ENCODE peak calls at places on chromosomes 3 and 15, in seven cellular contexts. V is heart left ventricle, W is esophagus muscularis mucosa, B is A549, Q is stomach, K is GM12892, I is H54. J is an unnamed sample.

GRCh38 chr3:127451321-127451720 is 139.2 kb downstream of the TPRA1 start:
- DNase-seq in V (no peak), W (no peak), B (no peak), Q (no peak), K (no peak), I (no peak), J (no peak)

GRCh38 chr3:153079386-153079785 is 82.6 kb upstream of the RAP2B start:
- DNase-seq in V (no peak), W (no peak), B (no peak), Q (no peak), K (no peak), I (no peak), J (no peak)

GRCh38 chr3:146067048-146067447 is 93.9 kb downstream of the PLOD2 start:
- DNase-seq in V (no peak), W (no peak), B (peak), Q (no peak), K (no peak), I (no peak), J (no peak)

GRCh38 chr3:149813367-149814281 is 609 bp downstream of the RNF13 start:
- DNase-seq in V (peak), W (no peak), B (peak), Q (no peak), K (no peak), I (no peak), J (peak)

GRCh38 chr3:150062492-150062891 is 91.8 kb upstream of the PFN2 start:
- DNase-seq in V (no peak), W (peak), B (no peak), Q (no peak), K (no peak), I (no peak), J (no peak)

GRCh38 chr15:31235298-31236183 is 91.1 kb upstream of the KLF13 start:
- DNase-seq in V (peak), W (no peak), B (peak), Q (peak), K (no peak), I (no peak), J (no peak)

GRCh38 chr3:15467227-15468181 is 40.1 kb downstream of the EAF1 start:
- DNase-seq in V (no peak), W (no peak), B (no peak), Q (no peak), K (no peak), I (no peak), J (no peak)

GRCh38 chr15:80798911-80799310 is 19.7 kb downstream of the CEMIP start:
- DNase-seq in V (no peak), W (no peak), B (no peak), Q (no peak), K (no peak), I (no peak), J (no peak)

GRCh38 chr15:62469874-62470688 is 305.0 kb upstream of the C2CD4B start:
- DNase-seq in V (peak), W (no peak), B (no peak), Q (no peak), K (no peak), I (peak), J (no peak)

GRCh38 chr3:41365973-41366372 is 166.7 kb downstream of the CTNNB1 start:
- DNase-seq in V (no peak), W (no peak), B (no peak), Q (no peak), K (no peak), I (no peak), J (no peak)

GRCh38 chr3:143840636-143841035 is 7.6 kb downstream of the SLC9A9 start:
- DNase-seq in V (no peak), W (no peak), B (no peak), Q (no peak), K (no peak), I (no peak), J (no peak)

GRCh38 chr3:181859518-181859917 is 147.8 kb downstream of the SOX2 start:
- DNase-seq in V (no peak), W (no peak), B (no peak), Q (no peak), K (no peak), I (no peak), J (no peak)

GRCh38 chr15:27101982-27102381 is 131.0 kb downstream of the GABRG3 start:
- DNase-seq in V (no peak), W (no peak), B (no peak), Q (no peak), K (no peak), I (no peak), J (no peak)

GRCh38 chr3:62372621-62373041 is 719 bp downstream of the FEZF2 start:
- DNase-seq in V (no peak), W (no peak), B (peak), Q (no peak), K (no peak), I (no peak), J (no peak)

GRCh38 chr3:105518201-105518600 is 151.5 kb downstream of the ALCAM start:
- DNase-seq in V (no peak), W (no peak), B (peak), Q (no peak), K (no peak), I (no peak), J (no peak)

GRCh38 chr15:55290361-55291057 is 896 bp upstream of the RAB27A start:
- DNase-seq in V (peak), W (peak), B (peak), Q (peak), K (peak), I (peak), J (peak)

GRCh38 chr15:74291101-74292071 is 55.3 kb downstream of the CCDC33 start:
- DNase-seq in V (peak), W (no peak), B (peak), Q (peak), K (peak), I (peak), J (peak)

GRCh38 chr3:16801698-16802097 is 83.1 kb upstream of the PLCL2 start:
- DNase-seq in V (no peak), W (no peak), B (no peak), Q (no peak), K (no peak), I (no peak), J (no peak)

GRCh38 chr3:119098620-119099222 is 47.2 kb upstream of the TEX55 start:
- DNase-seq in V (no peak), W (no peak), B (peak), Q (no peak), K (no peak), I (peak), J (no peak)

GRCh38 chr3:25508433-25508832 is 80.4 kb downstream of the RARB start:
- DNase-seq in V (no peak), W (no peak), B (no peak), Q (no peak), K (no peak), I (no peak), J (no peak)

GRCh38 chr3:128487538-128487812 is 5.5 kb downstream of the GATA2 start:
- DNase-seq in V (no peak), W (no peak), B (no peak), Q (no peak), K (no peak), I (no peak), J (no peak)

GRCh38 chr3:134374791-134375541 is 719 bp upstream of the AMOTL2 start:
- DNase-seq in V (peak), W (no peak), B (peak), Q (peak), K (no peak), I (peak), J (peak)

GRCh38 chr15:40878785-40879184 is 4.8 kb upstream of the RHOV start:
- DNase-seq in V (no peak), W (no peak), B (no peak), Q (no peak), K (no peak), I (peak), J (no peak)

GRCh38 chr15:78003539-78004008 is 73.9 kb downstream of the TBC1D2B start:
- DNase-seq in V (no peak), W (no peak), B (no peak), Q (peak), K (no peak), I (no peak), J (peak)
- TF ChIP-seq POLR2A in V (no peak), W (no peak), B (no peak), Q (no peak), K (no peak), I (no peak), J (no peak)

GRCh38 chr3:4741404-4742307 is 237.6 kb upstream of the BHLHE40 start:
- DNase-seq in V (peak), W (peak), B (peak), Q (peak), K (no peak), I (peak), J (peak)
- TF ChIP-seq POLR2A in V (no peak), W (no peak), B (no peak), Q (no peak), K (no peak), I (no peak), J (peak)

GRCh38 chr15:76175442-76175841 is 115.7 kb downstream of the TMEM266 start:
- DNase-seq in V (no peak), W (no peak), B (no peak), Q (no peak), K (no peak), I (no peak), J (no peak)

GRCh38 chr15:76177491-76178040 is 117.8 kb downstream of the TMEM266 start:
- DNase-seq in V (peak), W (no peak), B (peak), Q (no peak), K (no peak), I (peak), J (no peak)

GRCh38 chr15:76178321-76178720 is 118.5 kb downstream of the TMEM266 start:
- DNase-seq in V (no peak), W (no peak), B (no peak), Q (no peak), K (no peak), I (no peak), J (peak)

GRCh38 chr15:76176059-76176458 is 116.3 kb downstream of the TMEM266 start:
- DNase-seq in V (no peak), W (no peak), B (no peak), Q (no peak), K (no peak), I (no peak), J (no peak)

DNA sequence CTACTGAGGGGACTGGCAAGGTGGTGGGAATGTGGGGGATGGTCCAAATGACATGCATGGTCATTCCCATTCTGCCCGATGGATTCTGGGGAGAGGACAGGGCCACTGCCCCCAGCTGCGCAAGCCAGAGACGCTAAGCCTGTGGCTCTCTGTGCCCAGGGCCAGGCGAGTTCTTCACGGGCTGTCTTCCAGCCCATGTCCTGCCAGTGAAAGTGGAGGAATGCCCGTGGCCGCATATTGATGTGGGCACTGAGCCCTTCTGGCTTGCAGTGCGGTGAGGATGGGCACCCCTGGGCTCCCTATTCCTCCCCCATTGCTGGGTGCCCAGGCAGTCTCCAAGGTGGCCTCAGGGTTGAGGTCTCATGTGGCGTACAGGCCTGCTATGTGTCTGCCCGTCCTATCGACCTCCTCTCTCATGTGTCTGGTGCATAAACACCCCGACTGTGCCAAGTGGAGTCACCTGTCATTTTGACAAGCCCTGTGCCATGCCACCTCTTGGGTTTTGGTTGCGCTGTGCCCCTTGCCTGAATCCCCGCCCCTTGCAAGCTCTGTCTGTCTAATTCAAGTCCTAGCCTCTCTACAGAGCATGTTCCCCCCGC is 116.8 kb downstream of the TMEM266 start:
- DNase-seq in V (no peak), W (no peak), B (no peak), Q (no peak), K (no peak), I (no peak), J (no peak)
- TF ChIP-seq POLR2A in V (no peak), W (no peak), B (no peak), Q (no peak), K (no peak), I (no peak), J (no peak)

GRCh38 chr3:141408596-141408995 is 40.3 kb downstream of the ZBTB38 start:
- DNase-seq in V (no peak), W (no peak), B (no peak), Q (no peak), K (no peak), I (no peak), J (no peak)

GRCh38 chr3:141412087-141412935 is 44.0 kb downstream of the ZBTB38 start:
- DNase-seq in V (peak), W (no peak), B (peak), Q (peak), K (no peak), I (no peak), J (peak)

GRCh38 chr3:141412936-141413354 is 44.6 kb downstream of the ZBTB38 start:
- DNase-seq in V (peak), W (peak), B (peak), Q (peak), K (no peak), I (no peak), J (peak)

GRCh38 chr3:141410861-141411771 is 42.8 kb downstream of the ZBTB38 start:
- DNase-seq in V (no peak), W (no peak), B (peak), Q (no peak), K (no peak), I (no peak), J (no peak)

DNA sequence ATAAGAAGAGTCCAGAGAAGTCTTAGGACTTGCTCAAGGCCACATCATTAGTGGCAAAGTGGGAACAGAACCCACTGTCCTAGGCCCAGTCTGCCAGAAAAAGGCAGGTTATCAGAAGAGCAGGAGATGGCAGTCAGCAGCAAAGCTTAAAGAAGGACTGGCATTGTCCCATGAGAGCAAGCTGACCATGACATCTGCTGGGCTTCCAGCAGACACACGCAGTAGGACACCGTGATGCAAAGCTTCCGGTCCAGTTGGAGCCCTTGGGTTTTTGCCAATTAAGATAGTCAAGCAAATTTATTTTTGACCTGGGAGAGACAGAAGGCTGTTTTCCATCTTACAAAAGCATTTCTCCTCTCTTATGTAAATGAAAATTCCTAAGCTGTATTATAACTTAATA is 42.1 kb downstream of the ZBTB38 start:
- DNase-seq in V (peak), W (no peak), B (peak), Q (no peak), K (no peak), I (no peak), J (no peak)
- TF ChIP-seq POLR2A in V (no peak), W (no peak), B (no peak), Q (no peak), K (no peak), I (no peak), J (no peak)

GRCh38 chr15:25186906-25187645 is 232.3 kb downstream of the SNRPN start:
- DNase-seq in V (peak), W (no peak), B (no peak), Q (no peak), K (no peak), I (no peak), J (no peak)

GRCh38 chr15:25185156-25185710 is 230.4 kb downstream of the SNRPN start:
- DNase-seq in V (peak), W (no peak), B (no peak), Q (no peak), K (no peak), I (no peak), J (no peak)

GRCh38 chr15:25185791-25186190 is 231.0 kb downstream of the SNRPN start:
- DNase-seq in V (peak), W (no peak), B (no peak), Q (no peak), K (no peak), I (no peak), J (no peak)

GRCh38 chr15:25188051-25188450 is 233.3 kb downstream of the SNRPN start:
- DNase-seq in V (peak), W (no peak), B (no peak), Q (no peak), K (no peak), I (no peak), J (no peak)

DNA sequence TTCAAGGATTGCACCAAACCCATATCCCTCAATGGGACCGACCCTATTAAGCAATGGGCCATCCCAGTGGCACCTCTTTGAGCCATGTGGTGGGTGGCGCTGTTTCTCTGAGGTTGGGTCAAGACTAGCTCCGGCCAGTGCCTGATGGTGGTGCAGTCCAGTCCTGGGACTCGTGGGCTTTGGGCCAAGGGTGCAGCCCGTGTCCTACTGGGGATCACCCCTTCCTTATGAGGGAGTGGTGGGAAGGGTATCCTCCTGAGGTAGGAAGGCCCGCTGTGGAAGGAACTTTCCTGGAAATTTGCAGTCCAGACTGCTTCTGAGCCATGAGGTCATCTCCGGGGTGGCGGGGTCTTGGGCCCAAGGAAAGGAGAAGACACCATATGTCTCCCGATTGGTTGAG is 231.6 kb downstream of the SNRPN start:
- DNase-seq in V (peak), W (no peak), B (no peak), Q (no peak), K (no peak), I (no peak), J (no peak)
- TF ChIP-seq POLR2A in V (no peak), W (no peak), B (no peak), Q (no peak), K (no peak), I (no peak), J (no peak)

GRCh38 chr15:69743091-69743490 is 290.5 kb downstream of the RPLP1 start:
- DNase-seq in V (no peak), W (no peak), B (no peak), Q (no peak), K (no peak), I (no peak), J (no peak)

GRCh38 chr15:69740684-69741083 is 288.1 kb downstream of the RPLP1 start:
- DNase-seq in V (no peak), W (no peak), B (no peak), Q (no peak), K (no peak), I (no peak), J (no peak)

GRCh38 chr15:69744421-69745162 is 292.0 kb downstream of the RPLP1 start:
- DNase-seq in V (no peak), W (no peak), B (no peak), Q (no peak), K (no peak), I (no peak), J (no peak)

GRCh38 chr15:69747193-69747592 is 294.6 kb downstream of the RPLP1 start:
- DNase-seq in V (no peak), W (no peak), B (no peak), Q (no peak), K (no peak), I (no peak), J (no peak)

DNA sequence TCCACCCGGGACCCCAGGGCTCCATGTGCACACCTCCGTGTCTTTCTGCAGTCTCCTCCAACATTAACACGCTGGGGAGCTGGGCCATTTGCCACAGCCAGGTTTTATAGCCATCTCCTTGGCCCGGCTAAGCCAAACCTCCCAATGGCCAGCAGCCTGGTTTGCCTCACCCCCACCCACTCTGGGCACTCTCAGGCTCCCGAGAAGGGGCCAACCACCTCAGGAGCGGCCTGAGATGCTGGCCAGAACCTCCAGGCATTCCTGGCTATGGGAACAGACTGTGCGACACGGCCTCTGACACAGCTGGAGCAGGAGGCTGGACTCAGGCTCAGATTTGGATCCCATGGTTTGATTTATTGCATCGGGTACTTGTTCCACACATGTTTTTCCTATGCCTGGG is 289.7 kb downstream of the RPLP1 start:
- DNase-seq in V (no peak), W (no peak), B (no peak), Q (no peak), K (no peak), I (no peak), J (peak)
- TF ChIP-seq POLR2A in V (no peak), W (no peak), B (no peak), Q (no peak), K (no peak), I (no peak), J (no peak)

DNA sequence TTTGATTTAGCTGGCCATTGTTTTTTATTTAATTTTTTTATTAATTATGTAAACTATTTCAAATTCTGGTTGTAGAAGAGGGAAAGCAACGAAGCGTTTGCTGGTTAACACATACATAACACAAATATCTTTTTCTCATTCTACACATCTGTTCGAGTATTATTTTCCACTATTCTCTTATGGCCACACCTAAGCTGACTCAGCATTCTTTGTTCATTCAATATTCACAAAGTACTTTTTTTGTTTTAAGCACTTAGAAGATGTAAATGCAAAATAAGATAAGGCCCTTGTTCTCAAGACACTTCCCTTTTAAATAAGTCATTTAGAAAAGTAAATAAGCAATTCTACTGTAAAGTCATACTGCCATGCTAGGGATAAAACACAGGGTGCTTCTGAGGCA is 45.4 kb downstream of the CADM2 start:
- DNase-seq in V (no peak), W (no peak), B (no peak), Q (no peak), K (no peak), I (no peak), J (no peak)
- TF ChIP-seq POLR2A in V (no peak), W (no peak), B (no peak), Q (no peak), K (no peak), I (no peak), J (no peak)

GRCh38 chr15:48250640-48251076 is 44.6 kb downstream of the SLC12A1 start:
- DNase-seq in V (no peak), W (no peak), B (peak), Q (no peak), K (no peak), I (peak), J (peak)
- TF ChIP-seq POLR2A in V (no peak), W (no peak), B (no peak), Q (no peak), K (no peak), I (no peak), J (no peak)

GRCh38 chr15:72230197-72231065 is 559 bp downstream of the PKM start:
- DNase-seq in V (peak), W (peak), B (peak), Q (peak), K (peak), I (no peak), J (peak)
- TF ChIP-seq POLR2A in V (no peak), W (peak), B (peak), Q (peak), K (no peak), I (peak), J (peak)

GRCh38 chr3:49093853-49094767 is at the start of gene QRICH1:
- DNase-seq in V (peak), W (peak), B (peak), Q (peak), K (peak), I (peak), J (peak)
- TF ChIP-seq POLR2A in V (no peak), W (peak), B (peak), Q (peak), K (peak), I (peak), J (peak)

J was measured in prostate gland.